ENCODE peak calls at places on chromosomes 12 and 14, in eight cellular contexts. One of them, this sample, is unnamed.

GRCh38 chr14:103563089-103563620 is 395 bp downstream of the COA8 start:
- DNase-seq in psoas muscle: no peak
- DNase-seq in kidney: no peak
- DNase-seq in RWPE1: peak
- DNase-seq in IMR-90: no peak
- DNase-seq in left ventricle myocardium inferior: no peak
- DNase-seq in A549: peak
- DNase-seq in breast epithelium: no peak
- DNase-seq in this sample: no peak

GRCh38 chr12:1740161-1740948 is 49.5 kb downstream of the ADIPOR2 start:
- DNase-seq in psoas muscle: no peak
- DNase-seq in kidney: no peak
- DNase-seq in RWPE1: no peak
- DNase-seq in IMR-90: no peak
- DNase-seq in left ventricle myocardium inferior: no peak
- DNase-seq in A549: no peak
- DNase-seq in breast epithelium: no peak
- DNase-seq in this sample: no peak

GRCh38 chr14:97931273-97931672 is 1134.1 kb downstream of the VRK1 start:
- DNase-seq in psoas muscle: no peak
- DNase-seq in kidney: no peak
- DNase-seq in RWPE1: no peak
- DNase-seq in IMR-90: no peak
- DNase-seq in left ventricle myocardium inferior: no peak
- DNase-seq in A549: no peak
- DNase-seq in breast epithelium: no peak
- DNase-seq in this sample: no peak

GRCh38 chr12:62792526-62792925 is 142.4 kb downstream of the PPM1H start:
- DNase-seq in psoas muscle: no peak
- DNase-seq in kidney: no peak
- DNase-seq in RWPE1: no peak
- DNase-seq in IMR-90: no peak
- DNase-seq in left ventricle myocardium inferior: no peak
- DNase-seq in A549: no peak
- DNase-seq in breast epithelium: no peak
- DNase-seq in this sample: no peak

GRCh38 chr12:95173392-95174251 is 43.6 kb downstream of the FGD6 start:
- DNase-seq in psoas muscle: peak
- DNase-seq in kidney: peak
- DNase-seq in RWPE1: peak
- DNase-seq in IMR-90: peak
- DNase-seq in left ventricle myocardium inferior: peak
- DNase-seq in A549: peak
- DNase-seq in breast epithelium: peak
- DNase-seq in this sample: no peak

GRCh38 chr12:107480836-107481608 is 204.6 kb upstream of the PWP1 start:
- DNase-seq in psoas muscle: no peak
- DNase-seq in kidney: no peak
- DNase-seq in RWPE1: no peak
- DNase-seq in IMR-90: no peak
- DNase-seq in left ventricle myocardium inferior: no peak
- DNase-seq in A549: no peak
- DNase-seq in breast epithelium: no peak
- DNase-seq in this sample: no peak

GRCh38 chr12:131867891-131868675 is 26.3 kb upstream of the ULK1 start:
- DNase-seq in psoas muscle: no peak
- DNase-seq in kidney: peak
- DNase-seq in RWPE1: no peak
- DNase-seq in IMR-90: no peak
- DNase-seq in left ventricle myocardium inferior: no peak
- DNase-seq in A549: no peak
- DNase-seq in breast epithelium: no peak
- DNase-seq in this sample: no peak

GRCh38 chr14:53851394-53852056 is 105.1 kb downstream of the BMP4 start:
- DNase-seq in psoas muscle: no peak
- DNase-seq in kidney: no peak
- DNase-seq in RWPE1: no peak
- DNase-seq in IMR-90: peak
- DNase-seq in left ventricle myocardium inferior: no peak
- DNase-seq in A549: no peak
- DNase-seq in breast epithelium: no peak
- DNase-seq in this sample: no peak

GRCh38 chr12:68771223-68771925 is 25.4 kb downstream of the SLC35E3 start:
- DNase-seq in psoas muscle: no peak
- DNase-seq in kidney: no peak
- DNase-seq in RWPE1: no peak
- DNase-seq in IMR-90: no peak
- DNase-seq in left ventricle myocardium inferior: no peak
- DNase-seq in A549: no peak
- DNase-seq in breast epithelium: no peak
- DNase-seq in this sample: no peak

GRCh38 chr14:92754956-92755355 is 6.5 kb upstream of the LGMN start:
- DNase-seq in psoas muscle: no peak
- DNase-seq in kidney: no peak
- DNase-seq in RWPE1: no peak
- DNase-seq in IMR-90: no peak
- DNase-seq in left ventricle myocardium inferior: no peak
- DNase-seq in A549: no peak
- DNase-seq in breast epithelium: no peak
- DNase-seq in this sample: no peak
- H3K27ac ChIP-seq in psoas muscle: no peak
- H3K27ac ChIP-seq in kidney: no peak
- H3K27ac ChIP-seq in RWPE1: no peak
- H3K27ac ChIP-seq in IMR-90: no peak
- H3K27ac ChIP-seq in left ventricle myocardium inferior: no peak
- H3K27ac ChIP-seq in A549: no peak
- H3K27ac ChIP-seq in breast epithelium: no peak
- H3K27ac ChIP-seq in this sample: no peak

DNA sequence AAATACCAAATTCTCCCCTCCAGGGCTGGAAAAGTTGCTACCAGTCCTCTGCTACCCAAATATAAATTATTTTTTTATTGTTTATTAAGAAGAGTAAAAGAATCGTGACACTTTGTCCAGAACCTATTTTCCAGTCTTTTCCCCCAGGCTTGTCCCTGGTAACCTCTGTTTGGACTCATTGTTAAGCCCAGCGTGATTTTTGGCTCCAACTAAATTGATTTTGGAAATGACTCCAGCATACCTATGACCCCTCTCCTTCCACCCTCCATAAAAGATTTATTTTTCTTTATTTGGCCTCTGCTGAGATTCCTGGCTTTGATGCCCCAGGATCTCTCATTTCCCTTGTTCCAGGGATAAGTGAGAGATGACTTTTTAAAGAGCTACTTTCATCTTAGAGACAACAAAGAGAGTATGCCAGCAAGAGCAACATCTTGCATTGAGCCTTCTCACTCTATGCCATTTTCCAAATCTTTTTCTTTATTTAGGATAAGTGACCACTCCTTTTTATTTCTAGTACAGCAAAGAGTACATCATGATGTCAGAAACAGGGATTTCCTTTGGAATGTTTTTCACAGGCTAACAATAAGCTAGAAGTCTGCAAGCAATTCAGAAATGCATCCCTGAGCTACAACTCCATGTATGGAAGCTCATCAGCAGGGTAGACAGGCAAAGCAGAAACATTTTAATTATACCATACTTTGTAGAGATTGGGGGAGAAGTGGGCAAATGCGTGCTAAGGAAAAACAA is 75.8 kb downstream of the DAD1 start:
- DNase-seq in psoas muscle: no peak
- DNase-seq in kidney: no peak
- DNase-seq in RWPE1: no peak
- DNase-seq in IMR-90: no peak
- DNase-seq in left ventricle myocardium inferior: no peak
- DNase-seq in A549: no peak
- DNase-seq in breast epithelium: peak
- DNase-seq in this sample: no peak
- H3K27ac ChIP-seq in psoas muscle: peak
- H3K27ac ChIP-seq in kidney: no peak
- H3K27ac ChIP-seq in RWPE1: no peak
- H3K27ac ChIP-seq in IMR-90: no peak
- H3K27ac ChIP-seq in left ventricle myocardium inferior: peak
- H3K27ac ChIP-seq in A549: no peak
- H3K27ac ChIP-seq in breast epithelium: peak
- H3K27ac ChIP-seq in this sample: peak

GRCh38 chr14:75226755-75227544 is 50.5 kb upstream of the TMED10 start:
- DNase-seq in psoas muscle: no peak
- DNase-seq in kidney: no peak
- DNase-seq in RWPE1: no peak
- DNase-seq in IMR-90: no peak
- DNase-seq in left ventricle myocardium inferior: no peak
- DNase-seq in A549: no peak
- DNase-seq in breast epithelium: no peak
- DNase-seq in this sample: no peak

GRCh38 chr14:75221797-75222196 is 45.4 kb upstream of the TMED10 start:
- DNase-seq in psoas muscle: no peak
- DNase-seq in kidney: no peak
- DNase-seq in RWPE1: peak
- DNase-seq in IMR-90: no peak
- DNase-seq in left ventricle myocardium inferior: no peak
- DNase-seq in A549: no peak
- DNase-seq in breast epithelium: no peak
- DNase-seq in this sample: no peak

GRCh38 chr14:75222208-75222701 is 45.8 kb upstream of the TMED10 start:
- DNase-seq in psoas muscle: no peak
- DNase-seq in kidney: no peak
- DNase-seq in RWPE1: peak
- DNase-seq in IMR-90: peak
- DNase-seq in left ventricle myocardium inferior: peak
- DNase-seq in A549: no peak
- DNase-seq in breast epithelium: no peak
- DNase-seq in this sample: no peak

GRCh38 chr14:75223664-75224154 is 47.3 kb upstream of the TMED10 start:
- DNase-seq in psoas muscle: no peak
- DNase-seq in kidney: no peak
- DNase-seq in RWPE1: no peak
- DNase-seq in IMR-90: peak
- DNase-seq in left ventricle myocardium inferior: peak
- DNase-seq in A549: no peak
- DNase-seq in breast epithelium: no peak
- DNase-seq in this sample: no peak

GRCh38 chr14:75224561-75224960 is 48.1 kb upstream of the TMED10 start:
- DNase-seq in psoas muscle: no peak
- DNase-seq in kidney: no peak
- DNase-seq in RWPE1: no peak
- DNase-seq in IMR-90: peak
- DNase-seq in left ventricle myocardium inferior: no peak
- DNase-seq in A549: no peak
- DNase-seq in breast epithelium: no peak
- DNase-seq in this sample: no peak
- H3K27ac ChIP-seq in psoas muscle: no peak
- H3K27ac ChIP-seq in kidney: no peak
- H3K27ac ChIP-seq in RWPE1: peak
- H3K27ac ChIP-seq in IMR-90: no peak
- H3K27ac ChIP-seq in left ventricle myocardium inferior: no peak
- H3K27ac ChIP-seq in A549: no peak
- H3K27ac ChIP-seq in breast epithelium: no peak
- H3K27ac ChIP-seq in this sample: no peak

DNA sequence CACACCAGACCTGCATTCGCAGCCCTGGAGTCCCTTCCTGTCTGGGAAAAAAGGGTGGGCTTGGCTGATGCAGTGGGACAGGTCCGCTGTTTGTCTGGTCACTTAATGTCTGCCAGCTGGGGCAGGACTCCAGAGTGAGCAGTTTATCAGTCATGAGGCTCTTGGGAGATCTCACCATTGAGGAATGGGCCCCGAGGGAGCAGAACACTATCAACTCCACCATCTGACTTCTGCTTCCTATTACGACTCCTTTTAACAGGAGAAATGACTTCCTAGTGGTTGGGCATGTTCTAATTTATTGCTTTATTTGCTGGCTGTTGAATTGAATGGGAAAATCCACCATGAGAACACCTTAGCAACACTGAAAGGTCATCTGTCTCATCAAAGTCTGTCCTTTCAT is 182.5 kb upstream of the RASSF8 start:
- DNase-seq in psoas muscle: no peak
- DNase-seq in kidney: no peak
- DNase-seq in RWPE1: no peak
- DNase-seq in IMR-90: peak
- DNase-seq in left ventricle myocardium inferior: no peak
- DNase-seq in A549: no peak
- DNase-seq in breast epithelium: no peak
- DNase-seq in this sample: no peak
- H3K27ac ChIP-seq in psoas muscle: no peak
- H3K27ac ChIP-seq in kidney: no peak
- H3K27ac ChIP-seq in RWPE1: no peak
- H3K27ac ChIP-seq in IMR-90: no peak
- H3K27ac ChIP-seq in left ventricle myocardium inferior: no peak
- H3K27ac ChIP-seq in A549: no peak
- H3K27ac ChIP-seq in breast epithelium: peak
- H3K27ac ChIP-seq in this sample: no peak

GRCh38 chr14:60721331-60722162 is 2.6 kb downstream of the SIX4 start:
- DNase-seq in psoas muscle: peak
- DNase-seq in kidney: peak
- DNase-seq in RWPE1: peak
- DNase-seq in IMR-90: peak
- DNase-seq in left ventricle myocardium inferior: no peak
- DNase-seq in A549: peak
- DNase-seq in breast epithelium: no peak
- DNase-seq in this sample: no peak

GRCh38 chr14:60723218-60724079 is 702 bp downstream of the SIX4 start:
- DNase-seq in psoas muscle: peak
- DNase-seq in kidney: peak
- DNase-seq in RWPE1: peak
- DNase-seq in IMR-90: peak
- DNase-seq in left ventricle myocardium inferior: no peak
- DNase-seq in A549: peak
- DNase-seq in breast epithelium: no peak
- DNase-seq in this sample: no peak

GRCh38 chr14:60720962-60721330 is 3.2 kb downstream of the SIX4 start:
- DNase-seq in psoas muscle: no peak
- DNase-seq in kidney: no peak
- DNase-seq in RWPE1: no peak
- DNase-seq in IMR-90: no peak
- DNase-seq in left ventricle myocardium inferior: no peak
- DNase-seq in A549: no peak
- DNase-seq in breast epithelium: no peak
- DNase-seq in this sample: no peak

GRCh38 chr14:60722836-60723217 is 1.3 kb downstream of the SIX4 start:
- DNase-seq in psoas muscle: no peak
- DNase-seq in kidney: no peak
- DNase-seq in RWPE1: peak
- DNase-seq in IMR-90: peak
- DNase-seq in left ventricle myocardium inferior: no peak
- DNase-seq in A549: peak
- DNase-seq in breast epithelium: no peak
- DNase-seq in this sample: no peak

GRCh38 chr14:60722163-60722835 is 1.9 kb downstream of the SIX4 start:
- DNase-seq in psoas muscle: peak
- DNase-seq in kidney: peak
- DNase-seq in RWPE1: peak
- DNase-seq in IMR-90: peak
- DNase-seq in left ventricle myocardium inferior: no peak
- DNase-seq in A549: peak
- DNase-seq in breast epithelium: no peak
- DNase-seq in this sample: no peak
- H3K27ac ChIP-seq in psoas muscle: peak
- H3K27ac ChIP-seq in kidney: no peak
- H3K27ac ChIP-seq in RWPE1: peak
- H3K27ac ChIP-seq in IMR-90: peak
- H3K27ac ChIP-seq in left ventricle myocardium inferior: no peak
- H3K27ac ChIP-seq in A549: peak
- H3K27ac ChIP-seq in breast epithelium: peak
- H3K27ac ChIP-seq in this sample: no peak

GRCh38 chr14:74614508-74615495 is 2.8 kb upstream of the LTBP2 start:
- DNase-seq in psoas muscle: peak
- DNase-seq in kidney: no peak
- DNase-seq in RWPE1: no peak
- DNase-seq in IMR-90: no peak
- DNase-seq in left ventricle myocardium inferior: no peak
- DNase-seq in A549: no peak
- DNase-seq in breast epithelium: no peak
- DNase-seq in this sample: no peak
- H3K27ac ChIP-seq in psoas muscle: no peak
- H3K27ac ChIP-seq in kidney: no peak
- H3K27ac ChIP-seq in RWPE1: peak
- H3K27ac ChIP-seq in IMR-90: no peak
- H3K27ac ChIP-seq in left ventricle myocardium inferior: no peak
- H3K27ac ChIP-seq in A549: peak
- H3K27ac ChIP-seq in breast epithelium: no peak
- H3K27ac ChIP-seq in this sample: no peak